ENCODE peak calls at places on chromosomes 3 and 15, in nine cellular contexts. V is body of pancreas, S is thoracic aorta, X is hepatocyte, C is A549, E is HL-60, A is left ventricle myocardium inferior, Q is ovary, I is omental fat pad. D is an unnamed sample.

GRCh38 chr3:128426128-128426921 is 40.4 kb downstream of the DNAJB8 start:
- DNase-seq in I (no peak), Q (peak), E (peak), X (peak), C (peak), S (no peak), A (peak), V (peak), D (peak)

GRCh38 chr3:123883656-123884257 is 375 bp downstream of the MYLK start:
- DNase-seq in X (peak), A (no peak), E (no peak), I (no peak), S (no peak), Q (peak), V (no peak), C (peak), D (peak)

GRCh38 chr3:107927361-107928083 is 163.3 kb downstream of the CD47 start:
- DNase-seq in A (peak), V (peak), I (peak), Q (peak), C (peak), X (peak), E (no peak), S (no peak), D (peak)

GRCh38 chr3:179000144-179000543 is 71.5 kb downstream of the ZMAT3 start:
- DNase-seq in S (no peak), A (no peak), Q (no peak), V (no peak), C (no peak), E (no peak), X (no peak), I (no peak), D (no peak)

GRCh38 chr3:172517859-172518466 is 5.3 kb downstream of the TNFSF10 start:
- DNase-seq in I (no peak), V (no peak), C (no peak), A (no peak), S (no peak), E (no peak), X (no peak), Q (no peak), D (no peak)

GRCh38 chr15:57403007-57403406 is 26.7 kb downstream of the CGNL1 start:
- DNase-seq in I (no peak), X (no peak), E (no peak), C (no peak), A (no peak), Q (no peak), V (no peak), S (no peak), D (no peak)

GRCh38 chr15:71659730-71660067 is 150.7 kb upstream of the NR2E3 start:
- DNase-seq in Q (no peak), V (no peak), C (no peak), X (no peak), A (no peak), E (no peak), S (no peak), I (no peak), D (no peak)

GRCh38 chr15:42591238-42591936 is 16.0 kb downstream of the STARD9 start:
- DNase-seq in X (peak), S (no peak), I (no peak), C (peak), A (no peak), V (peak), E (no peak), Q (no peak), D (no peak)

GRCh38 chr3:81789686-81790085 is 28.2 kb upstream of the GBE1 start:
- DNase-seq in A (no peak), E (no peak), Q (no peak), V (no peak), C (no peak), X (no peak), S (no peak), I (no peak), D (no peak)

GRCh38 chr3:45064512-45065372 is 38.6 kb downstream of the CLEC3B start:
- DNase-seq in V (peak), Q (no peak), X (no peak), S (no peak), A (no peak), E (no peak), C (no peak), I (no peak), D (no peak)

GRCh38 chr15:80945605-80946004 is 44.0 kb downstream of the MESD start:
- DNase-seq in X (no peak), E (no peak), C (no peak), V (no peak), Q (no peak), S (no peak), A (no peak), I (no peak), D (no peak)

GRCh38 chr3:186790261-186790981 is 7.0 kb downstream of the EIF4A2 start:
- DNase-seq in X (no peak), S (no peak), E (no peak), Q (no peak), C (peak), I (no peak), V (no peak), A (no peak), D (no peak)

GRCh38 chr3:121018917-121019321 is 110.9 kb downstream of the STXBP5L start:
- DNase-seq in I (no peak), C (no peak), A (no peak), Q (no peak), E (no peak), V (no peak), X (no peak), S (no peak), D (no peak)

DNA sequence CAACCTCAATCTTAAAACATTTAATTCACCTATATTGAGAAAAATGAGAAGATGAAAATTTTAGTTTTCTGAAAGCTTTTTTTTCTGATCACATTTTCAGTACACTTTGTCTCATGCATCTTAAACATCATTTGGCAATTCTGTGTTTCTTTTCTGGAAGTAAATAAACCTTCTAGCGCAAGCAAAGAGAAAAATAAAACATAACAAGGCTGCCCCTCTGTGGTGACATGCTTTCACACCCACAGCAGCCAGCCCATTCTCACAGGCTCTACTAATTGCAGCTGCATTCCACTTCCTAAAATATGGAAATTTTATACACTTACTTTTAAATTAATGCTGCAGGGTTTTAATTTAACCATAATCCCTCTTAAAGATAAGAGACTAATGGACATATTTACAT is 90.0 kb downstream of the NEK10 start:
- DNase-seq in S (no peak), A (no peak), X (peak), C (peak), Q (no peak), I (no peak), E (no peak), V (peak), D (no peak)
- TF ChIP-seq CTCF in S (peak), A (peak), X (peak), C (peak), Q (no peak), I (no peak), E (no peak), V (peak), D (peak)

GRCh38 chr3:16927485-16927884 is 42.7 kb downstream of the PLCL2 start:
- DNase-seq in X (no peak), I (no peak), E (no peak), Q (no peak), S (no peak), C (no peak), A (no peak), V (no peak), D (no peak)
- TF ChIP-seq CTCF in X (no peak), I (no peak), E (no peak), Q (no peak), S (no peak), C (no peak), A (no peak), V (no peak), D (no peak)

DNA sequence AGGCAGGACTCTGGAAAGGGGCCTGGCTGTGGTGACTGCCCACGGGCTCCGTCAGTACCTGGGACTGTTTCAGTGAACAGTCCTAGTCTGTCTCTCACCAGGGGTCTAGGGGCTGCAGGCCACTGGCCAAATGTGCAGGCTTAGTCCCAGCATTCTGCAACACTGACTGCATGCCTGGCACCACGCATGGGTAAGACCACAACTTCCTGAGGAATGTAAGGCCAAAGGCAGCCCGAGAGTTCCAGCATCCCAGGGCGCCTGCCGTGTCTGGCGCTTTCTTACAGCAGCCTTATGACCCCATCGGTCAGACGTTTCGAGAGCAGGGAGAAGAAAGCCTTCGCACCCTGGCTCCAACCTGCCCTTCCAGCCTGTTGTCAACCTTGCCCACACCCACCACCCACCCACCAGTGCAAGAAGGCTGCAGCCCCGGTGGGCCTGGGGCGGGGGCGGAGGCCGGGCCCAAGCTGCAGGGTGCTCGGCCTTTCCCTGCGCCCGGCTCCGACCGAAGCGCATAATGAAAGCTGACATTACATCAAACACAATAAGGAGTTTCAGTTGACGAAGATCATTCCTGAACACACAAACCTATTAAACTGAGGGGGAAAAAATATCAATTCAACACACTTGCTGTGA is 29.5 kb upstream of the TMEM115 start:
- DNase-seq in Q (no peak), S (no peak), A (no peak), V (no peak), X (no peak), E (no peak), I (no peak), C (no peak), D (no peak)
- TF ChIP-seq CTCF in Q (no peak), S (no peak), A (no peak), V (no peak), X (peak), E (no peak), I (no peak), C (no peak), D (no peak)

DNA sequence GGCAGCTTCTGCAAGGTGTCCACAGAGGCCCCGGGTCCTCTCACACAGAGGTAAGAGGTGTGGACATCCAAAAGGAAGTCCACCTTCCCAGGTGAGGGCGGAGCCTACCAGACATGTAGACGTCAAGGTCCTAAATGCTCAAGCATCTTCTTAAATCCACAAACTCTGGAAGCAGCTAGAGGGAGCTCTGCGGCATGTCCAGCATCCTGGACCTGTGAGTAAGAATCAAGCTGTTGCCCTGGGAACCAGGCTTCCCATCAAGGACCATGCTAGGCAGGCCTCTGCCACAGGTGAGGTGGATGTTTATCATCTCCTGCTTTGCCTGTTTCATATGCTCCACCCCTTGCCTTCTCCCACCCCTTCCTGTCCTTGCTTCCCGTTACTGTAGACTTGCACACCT is 368.2 kb downstream of the GABRG3 start:
- DNase-seq in E (no peak), C (no peak), I (no peak), V (no peak), X (no peak), A (no peak), S (no peak), Q (no peak), D (no peak)
- TF ChIP-seq CTCF in E (no peak), C (no peak), I (no peak), V (no peak), X (no peak), A (no peak), S (no peak), Q (no peak), D (no peak)

GRCh38 chr3:125202197-125202596 is 10.4 kb downstream of the SLC12A8 start:
- DNase-seq in S (no peak), I (no peak), E (no peak), Q (no peak), A (no peak), X (no peak), C (peak), V (no peak), D (no peak)
- TF ChIP-seq CTCF in S (no peak), I (no peak), E (no peak), Q (no peak), A (no peak), X (peak), C (no peak), V (peak), D (no peak)

DNA sequence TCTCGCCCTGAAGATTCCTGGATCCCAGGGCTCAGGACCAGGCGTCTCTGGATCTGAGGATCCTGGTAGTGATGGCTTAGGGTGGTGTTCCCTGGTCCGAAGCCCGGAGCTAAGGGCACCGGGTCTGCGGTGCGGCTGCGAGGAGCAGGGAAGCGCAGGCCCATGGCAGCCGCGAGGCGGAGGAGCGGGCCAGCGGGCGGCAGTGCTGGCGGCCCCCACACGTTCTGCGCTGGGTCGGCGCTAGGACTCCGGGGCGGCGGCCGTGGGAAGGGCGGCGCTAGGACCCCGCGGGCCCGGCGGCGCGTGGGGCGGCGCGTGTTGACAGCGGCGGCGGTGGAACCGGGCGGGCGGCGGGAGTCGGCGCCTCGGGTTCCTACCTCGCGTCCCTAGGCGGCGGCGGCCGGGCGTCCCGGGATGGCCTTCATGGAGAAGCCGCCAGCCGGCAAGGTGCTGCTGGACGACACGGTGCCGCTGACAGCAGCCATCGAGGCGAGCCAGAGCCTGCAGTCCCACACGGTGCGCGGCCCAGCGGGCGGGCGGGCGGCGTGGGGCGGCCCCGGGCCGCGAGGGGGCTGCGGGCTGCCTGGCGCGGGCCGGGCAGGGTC is at the start of gene PXK:
- DNase-seq in I (peak), A (peak), C (peak), S (no peak), Q (peak), E (no peak), V (peak), X (peak), D (peak)
- TF ChIP-seq CTCF in I (no peak), A (peak), C (peak), S (no peak), Q (peak), E (no peak), V (peak), X (no peak), D (no peak)